ENCODE peak calls at places on chromosomes 11 and 22, in eight cellular contexts. H is A549, V is IMR-90, A is heart left ventricle, D is stomach, E is tibial nerve, S is body of pancreas, B is H1. U is an unnamed sample.

GRCh38 chr11:69545976-69546617 is 64.6 kb downstream of the LINC01488 start:
- DNase-seq in H (no peak), V (no peak), A (no peak), D (no peak), E (no peak), S (no peak), B (no peak), U (no peak)

GRCh38 chr22:37739000-37739399 is 42.2 kb downstream of the TRIOBP start:
- DNase-seq in H (no peak), V (peak), A (peak), D (no peak), E (peak), S (peak), B (no peak), U (no peak)

GRCh38 chr11:131486100-131486499 is 115.7 kb downstream of the NTM start:
- DNase-seq in H (no peak), V (no peak), A (no peak), D (no peak), E (no peak), S (no peak), B (no peak), U (no peak)

GRCh38 chr11:95926714-95927113 is 2.8 kb upstream of the MTMR2 start:
- DNase-seq in H (no peak), V (no peak), A (no peak), D (no peak), E (no peak), S (no peak), B (no peak), U (no peak)

GRCh38 chr11:130473795-130474377 is 25.4 kb downstream of the ADAMTS15 start:
- DNase-seq in H (no peak), V (no peak), A (no peak), D (no peak), E (no peak), S (no peak), B (peak), U (no peak)

GRCh38 chr11:877565-877964 is 33.0 kb downstream of the CHID1 start:
- DNase-seq in H (no peak), V (no peak), A (no peak), D (no peak), E (no peak), S (no peak), B (peak), U (no peak)

GRCh38 chr11:117879516-117880480 is 3.3 kb upstream of the FXYD6 start:
- DNase-seq in H (no peak), V (no peak), A (no peak), D (no peak), E (no peak), S (no peak), B (no peak), U (no peak)

GRCh38 chr22:29044657-29045176 is 16.9 kb downstream of the C22orf31 start:
- DNase-seq in H (no peak), V (peak), A (no peak), D (no peak), E (no peak), S (peak), B (no peak), U (no peak)

GRCh38 chr11:118544010-118544646 is 13.1 kb downstream of the TMEM25 start:
- DNase-seq in H (no peak), V (no peak), A (no peak), D (no peak), E (no peak), S (no peak), B (no peak), U (no peak)

GRCh38 chr11:79304599-79305212 is 136.1 kb downstream of the TENM4 start:
- DNase-seq in H (no peak), V (no peak), A (no peak), D (no peak), E (no peak), S (no peak), B (no peak), U (no peak)

GRCh38 chr22:42156121-42156520 is 25.5 kb upstream of the CYP2D6 start:
- DNase-seq in H (no peak), V (no peak), A (no peak), D (no peak), E (no peak), S (no peak), B (no peak), U (no peak)
- H3K4me3 ChIP-seq in H (no peak), V (no peak), A (no peak), D (no peak), E (no peak), S (no peak), B (no peak), U (no peak)

GRCh38 chr11:11044137-11044855 is 186.4 kb upstream of the ZBED5 start:
- DNase-seq in H (no peak), V (no peak), A (no peak), D (no peak), E (no peak), S (no peak), B (no peak), U (no peak)
- TF ChIP-seq POLR2A in H (no peak), V (no peak), A (no peak), D (no peak), E (no peak), S (no peak), B (no peak), U (no peak)

DNA sequence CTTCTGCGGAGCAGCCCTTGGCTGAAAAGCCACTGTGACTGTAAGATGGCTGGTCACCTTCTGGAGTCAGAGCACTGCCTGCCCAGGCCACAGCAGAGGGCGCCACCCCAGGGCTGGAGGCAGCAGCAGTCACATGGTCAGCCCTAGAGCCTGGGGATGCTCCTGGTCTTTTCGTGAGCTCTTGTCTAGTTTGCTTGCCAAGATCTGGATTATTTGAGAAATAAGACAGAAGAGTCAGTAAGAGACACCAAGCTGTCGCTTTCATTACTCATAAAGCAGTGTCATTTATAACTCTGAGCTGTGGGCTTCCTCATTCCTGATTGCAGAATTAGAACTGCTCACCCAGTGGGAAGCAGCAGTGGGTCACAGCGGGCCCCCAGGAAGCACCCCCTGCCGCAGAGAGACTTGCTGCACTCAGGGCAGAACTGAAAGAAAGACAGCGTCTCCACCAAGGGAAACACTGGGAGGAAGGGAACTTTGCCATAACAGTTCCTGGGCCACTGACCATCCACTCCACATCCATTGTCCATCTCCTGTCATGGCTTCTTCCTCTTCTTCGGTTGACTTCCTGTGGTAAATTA is 56.7 kb downstream of the PPP6R2 start:
- DNase-seq in H (peak), V (no peak), A (peak), D (peak), E (no peak), S (peak), B (peak), U (no peak)
- TF ChIP-seq CTCF in H (peak), V (peak), A (peak), D (no peak), E (peak), S (peak), B (peak), U (peak)

DNA sequence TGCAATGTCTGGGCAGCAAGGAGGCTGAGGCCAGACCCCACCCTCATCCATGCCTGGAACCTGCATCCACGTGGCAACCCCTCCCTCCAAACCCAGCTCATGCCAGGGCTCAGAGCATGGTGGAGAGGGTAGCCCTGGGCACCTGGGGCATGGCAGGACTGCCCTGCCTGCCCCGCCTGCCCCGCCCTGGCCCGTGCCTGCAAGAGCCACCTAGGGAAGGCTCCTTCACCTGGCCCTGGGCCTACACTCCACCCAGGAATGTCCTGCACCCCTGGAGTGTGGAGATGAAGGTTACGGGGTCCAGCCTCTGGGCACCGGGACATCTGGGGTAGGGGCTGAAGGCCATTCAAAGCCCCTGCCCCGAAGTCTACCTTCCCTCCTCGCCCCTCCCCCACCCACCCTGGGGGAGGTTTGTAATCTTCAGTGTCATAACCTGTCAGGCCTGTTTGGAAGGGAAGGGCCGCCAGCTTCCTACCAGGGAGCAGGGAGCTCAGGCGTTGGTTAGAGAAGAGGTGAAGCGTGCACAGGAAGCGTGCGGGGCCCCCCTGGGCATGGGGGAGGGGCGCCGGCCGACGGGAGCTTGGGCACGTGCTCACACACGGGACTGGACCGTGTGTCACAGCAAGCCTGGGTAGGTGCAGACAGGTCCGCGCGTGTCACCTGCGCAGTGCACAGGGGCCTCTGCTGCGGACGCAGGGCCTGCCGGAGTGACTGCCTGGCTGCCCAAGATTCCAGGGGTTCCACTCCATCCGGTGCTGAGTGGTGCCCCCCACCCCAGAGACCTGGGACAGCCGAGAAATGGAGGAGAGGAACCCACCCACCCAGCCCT is 30.7 kb upstream of the TH start:
- DNase-seq in H (no peak), V (no peak), A (no peak), D (peak), E (no peak), S (peak), B (no peak), U (no peak)
- H3K4me3 ChIP-seq in H (no peak), V (no peak), A (no peak), D (no peak), E (no peak), S (no peak), B (no peak), U (no peak)

GRCh38 chr22:41401781-41402648 is 20.3 kb downstream of the TEF start:
- DNase-seq in H (peak), V (peak), A (peak), D (peak), E (no peak), S (peak), B (no peak), U (no peak)

GRCh38 chr22:41398921-41399320 is 17.2 kb downstream of the TEF start:
- DNase-seq in H (no peak), V (no peak), A (no peak), D (no peak), E (no peak), S (no peak), B (no peak), U (no peak)

GRCh38 chr22:41395531-41396240 is 13.9 kb downstream of the TEF start:
- DNase-seq in H (no peak), V (no peak), A (no peak), D (no peak), E (no peak), S (no peak), B (no peak), U (no peak)

GRCh38 chr22:41394012-41394356 is 12.2 kb downstream of the TEF start:
- DNase-seq in H (no peak), V (no peak), A (no peak), D (no peak), E (no peak), S (no peak), B (no peak), U (no peak)

GRCh38 chr22:41397143-41397811 is 15.5 kb downstream of the TEF start:
- DNase-seq in H (no peak), V (no peak), A (no peak), D (no peak), E (no peak), S (no peak), B (no peak), U (no peak)
- TF ChIP-seq POLR2A in H (no peak), V (no peak), A (no peak), D (no peak), E (no peak), S (no peak), B (no peak), U (no peak)

DNA sequence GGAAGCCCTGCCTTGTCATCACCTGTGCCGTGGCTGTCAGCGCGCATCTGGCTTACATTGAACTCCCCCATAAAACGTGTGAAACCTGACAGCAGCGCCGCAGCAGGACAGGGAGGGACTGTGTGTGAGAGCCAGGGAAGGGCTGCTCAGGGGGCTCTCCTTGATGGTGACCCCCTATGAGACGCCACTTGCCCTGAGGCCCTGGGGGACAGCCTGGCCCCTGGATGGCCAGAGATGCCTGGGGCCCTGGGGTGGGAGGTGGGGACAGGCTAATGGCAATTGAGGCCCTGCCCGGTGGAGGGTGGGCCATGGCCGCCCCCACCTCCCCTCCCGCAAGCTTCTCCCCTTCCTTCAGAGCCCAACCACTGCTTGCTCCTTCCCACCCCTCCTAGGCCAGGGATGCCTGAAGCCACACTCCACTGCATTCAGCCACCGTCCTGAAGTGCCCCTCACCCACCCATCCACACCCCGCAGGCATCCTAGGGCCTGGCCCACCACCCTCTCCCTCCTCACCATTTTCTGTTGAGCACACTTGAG is 35.3 kb upstream of the KCNQ1OT1 start:
- DNase-seq in H (no peak), V (no peak), A (peak), D (no peak), E (no peak), S (no peak), B (no peak), U (no peak)
- TF ChIP-seq CTCF in H (no peak), V (no peak), A (no peak), D (no peak), E (no peak), S (no peak), B (no peak), U (no peak)

GRCh38 chr11:36305047-36305446 is 9.0 kb downstream of the PRR5L start:
- DNase-seq in H (no peak), V (no peak), A (no peak), D (no peak), E (no peak), S (no peak), B (no peak), U (no peak)
- H3K4me3 ChIP-seq in H (no peak), V (no peak), A (no peak), D (no peak), E (no peak), S (no peak), B (no peak), U (no peak)

DNA sequence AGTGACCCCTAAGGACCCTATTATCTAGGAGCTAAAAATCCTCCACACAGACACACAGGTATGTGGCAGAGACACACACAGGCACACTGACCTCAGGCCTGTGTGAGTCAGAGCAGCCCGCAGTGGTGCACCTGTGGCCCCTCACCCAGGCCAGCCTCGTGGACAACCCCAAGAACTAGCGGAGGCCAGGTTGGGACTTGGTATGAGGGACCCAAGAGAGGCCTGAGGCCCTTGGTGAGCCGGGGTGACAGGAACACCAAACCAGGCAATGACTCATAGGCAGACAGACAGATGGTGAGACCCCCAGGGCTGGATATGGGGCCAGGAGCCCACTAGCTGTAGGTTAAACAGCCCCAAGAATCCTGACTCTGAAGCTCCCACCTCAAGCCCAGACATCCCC is 6.0 kb downstream of the CASTOR1 start:
- DNase-seq in H (no peak), V (no peak), A (no peak), D (no peak), E (no peak), S (no peak), B (no peak), U (no peak)
- TF ChIP-seq POLR2A in H (no peak), V (no peak), A (no peak), D (no peak), E (no peak), S (no peak), B (no peak), U (no peak)

GRCh38 chr22:35470903-35471321 is 69.7 kb upstream of the RASD2 start:
- DNase-seq in H (no peak), V (peak), A (no peak), D (no peak), E (no peak), S (no peak), B (no peak), U (no peak)
- TF ChIP-seq CTCF in H (no peak), V (peak), A (no peak), D (no peak), E (no peak), S (no peak), B (peak), U (no peak)